ENCODE peak calls at places on chromosomes 3 and 15, in six cellular contexts. P, K, E, T, C and U are unnamed samples.

GRCh38 chr3:14145236-14145635 is 20.4 kb downstream of the TMEM43 start:
- DNase-seq in P (peak), K (no peak), E (peak), T (peak), C (no peak), U (no peak)

GRCh38 chr15:52113246-52113645 is 671 bp upstream of the BCL2L10 start:
- DNase-seq in P (no peak), K (no peak), E (peak), T (no peak), C (no peak), U (no peak)

GRCh38 chr3:148309390-148310035 is 388.2 kb upstream of the AGTR1 start:
- DNase-seq in P (peak), K (peak), E (peak), T (peak), C (peak), U (peak)

GRCh38 chr3:46576899-46577298 is 10.8 kb upstream of the LRRC2 start:
- DNase-seq in P (no peak), K (no peak), E (peak), T (no peak), C (no peak), U (no peak)

GRCh38 chr15:29849218-29849617 is 26.9 kb upstream of the TJP1 start:
- DNase-seq in P (no peak), K (no peak), E (peak), T (no peak), C (no peak), U (no peak)

GRCh38 chr15:73930371-73930770 is 4.1 kb downstream of the LOXL1 start:
- DNase-seq in P (peak), K (no peak), E (no peak), T (no peak), C (no peak), U (no peak)

GRCh38 chr3:196135693-196136639 is 54.1 kb upstream of the TFRC start:
- DNase-seq in P (peak), K (no peak), E (no peak), T (no peak), C (no peak), U (peak)

GRCh38 chr3:152865675-152866074 is 30.7 kb downstream of the P2RY1 start:
- DNase-seq in P (no peak), K (no peak), E (no peak), T (no peak), C (no peak), U (no peak)

GRCh38 chr3:10962481-10963036 is 30.0 kb upstream of the SLC6A1 start:
- DNase-seq in P (no peak), K (no peak), E (peak), T (no peak), C (no peak), U (no peak)

GRCh38 chr15:57384024-57384423 is 7.7 kb downstream of the CGNL1 start:
- DNase-seq in P (no peak), K (no peak), E (no peak), T (no peak), C (no peak), U (no peak)

GRCh38 chr15:65914371-65914770 is 45.1 kb downstream of the RAB11A start:
- DNase-seq in P (no peak), K (no peak), E (no peak), T (no peak), C (no peak), U (no peak)

GRCh38 chr15:21267231-21267630 is 173.1 kb downstream of the POTEB3 start:
- DNase-seq in P (no peak), K (no peak), E (no peak), T (no peak), C (no peak), U (no peak)

GRCh38 chr3:13258986-13259514 is 161.1 kb downstream of the NUP210 start:
- DNase-seq in P (no peak), K (no peak), E (no peak), T (no peak), C (no peak), U (no peak)

GRCh38 chr15:58575045-58575786 is 143.4 kb downstream of the LIPC start:
- DNase-seq in P (no peak), K (no peak), E (peak), T (no peak), C (no peak), U (no peak)

GRCh38 chr15:93929375-93930094 is 301.8 kb upstream of the MCTP2 start:
- DNase-seq in P (peak), K (no peak), E (no peak), T (no peak), C (no peak), U (no peak)

GRCh38 chr15:44584162-44584749 is 47.3 kb downstream of the EIF3J start:
- DNase-seq in P (peak), K (peak), E (peak), T (peak), C (no peak), U (peak)

GRCh38 chr15:43204016-43204901 is 16.6 kb downstream of the EPB42 start:
- DNase-seq in P (peak), K (peak), E (peak), T (peak), C (peak), U (peak)

GRCh38 chr3:132972333-132972732 is 65.9 kb upstream of the TMEM108 start:
- DNase-seq in P (peak), K (no peak), E (no peak), T (no peak), C (no peak), U (no peak)

GRCh38 chr15:36810656-36811449 is 231.4 kb downstream of the CDIN1 start:
- DNase-seq in P (no peak), K (peak), E (peak), T (no peak), C (no peak), U (no peak)